ENCODE peak calls at places on chromosomes 16 and 17, in nine cellular contexts. Y is activated effector memory CD4-positive, alpha-beta T cell treated with anti-CD3 and anti-CD28 coated beads, Interleukin-2, amount 50 U/mL, for 16 hours; M is RCC 7860; P is ELR; Z is AG08395; D is stimulated activated CD8-positive, alpha-beta memory T cell treated with anti-CD3 and anti-CD28 coated beads, Interleukin-4, amount 100 ng/mL, for 24 hours; J is ovary; W is H9; F is adipocyte. T is an unnamed sample.

GRCh38 chr16:12609937-12610699 is 193.6 kb downstream of the CPPED1 start:
- DNase-seq in Y (no peak), M (peak; percentile 23), P (no peak), Z (no peak), D (no peak), J (no peak), W (peak; percentile 10), F (peak; percentile 3), T (no peak)

GRCh38 chr17:78890111-78890897 is 12.7 kb downstream of the CEP295NL start:
- DNase-seq in Y (peak; percentile 77), M (no peak), P (no peak), Z (no peak), D (peak; percentile 23), J (no peak), W (no peak), F (no peak), T (peak; percentile 10)

GRCh38 chr17:73369126-73369525 is 57.3 kb upstream of the CDC42EP4 start:
- DNase-seq in Y (no peak), M (no peak), P (no peak), Z (no peak), D (no peak), J (peak; percentile 54), W (no peak), F (no peak), T (no peak)

GRCh38 chr17:56203430-56203829 is 50.2 kb downstream of the ANKFN1 start:
- DNase-seq in Y (no peak), M (peak; percentile 41), P (peak; percentile 33), Z (no peak), D (no peak), J (no peak), W (no peak), F (no peak), T (no peak)

GRCh38 chr17:57762375-57762916 is 17.3 kb upstream of the CCDC182 start:
- DNase-seq in Y (no peak), M (no peak), P (no peak), Z (no peak), D (no peak), J (no peak), W (peak; percentile 53), F (no peak), T (no peak)

GRCh38 chr17:80863626-80864025 is 128.0 kb upstream of the CHMP6 start:
- DNase-seq in Y (no peak), M (no peak), P (no peak), Z (no peak), D (no peak), J (no peak), W (no peak), F (no peak), T (no peak)

GRCh38 chr16:8626946-8627345 is 5.4 kb downstream of the METTL22 start:
- DNase-seq in Y (no peak), M (no peak), P (no peak), Z (no peak), D (no peak), J (no peak), W (no peak), F (no peak), T (no peak)

GRCh38 chr16:57304169-57305061 is 19.9 kb upstream of the PLLP start:
- DNase-seq in Y (no peak), M (peak; percentile 96), P (peak; percentile 53), Z (peak; percentile 29), D (no peak), J (no peak), W (no peak), F (peak; percentile 42), T (no peak)

GRCh38 chr16:20901441-20902112 is 1.0 kb downstream of the LYRM1 start:
- DNase-seq in Y (peak; percentile 64), M (peak; percentile 48), P (peak; percentile 64), Z (peak; percentile 36), D (peak; percentile 1), J (peak; percentile 51), W (peak; percentile 57), F (peak; percentile 80), T (no peak)

GRCh38 chr16:57871457-57871856 is 69.2 kb upstream of the KIFC3 start:
- DNase-seq in Y (no peak), M (peak; percentile 59), P (peak; percentile 94), Z (peak; percentile 72), D (no peak), J (no peak), W (no peak), F (peak; percentile 63), T (no peak)

GRCh38 chr17:78330570-78331224 is 29.2 kb downstream of the SOCS3 start:
- DNase-seq in Y (no peak), M (peak; percentile 70), P (peak; percentile 56), Z (no peak), D (no peak), J (no peak), W (no peak), F (no peak), T (no peak)

GRCh38 chr17:19538095-19539039 is 4.7 kb downstream of the SLC47A1 start:
- DNase-seq in Y (peak; percentile 8), M (no peak), P (no peak), Z (no peak), D (no peak), J (no peak), W (no peak), F (no peak), T (no peak)

GRCh38 chr16:72677662-72678447 is 370.1 kb downstream of the ZFHX3 start:
- DNase-seq in Y (no peak), M (no peak), P (peak; percentile 82), Z (no peak), D (no peak), J (no peak), W (no peak), F (peak; percentile 38), T (no peak)

GRCh38 chr17:79746955-79747507 is 16.3 kb downstream of the ENPP7 start:
- DNase-seq in Y (no peak), M (no peak), P (no peak), Z (no peak), D (no peak), J (no peak), W (peak; percentile 69), F (no peak), T (no peak)

GRCh38 chr16:23504076-23504452 is 6.2 kb downstream of the GGA2 start:
- DNase-seq in Y (no peak), M (peak; percentile 66), P (no peak), Z (peak; percentile 63), D (no peak), J (no peak), W (no peak), F (no peak), T (no peak)

GRCh38 chr17:6591599-6592158 is 35.3 kb upstream of the PITPNM3 start:
- DNase-seq in Y (no peak), M (peak; percentile 95), P (peak; percentile 93), Z (peak; percentile 67), D (no peak), J (no peak), W (no peak), F (peak; percentile 67), T (no peak)

GRCh38 chr16:12262454-12263180 is 286.1 kb downstream of the SNX29 start:
- DNase-seq in Y (no peak), M (no peak), P (no peak), Z (peak; percentile 12), D (no peak), J (no peak), W (no peak), F (no peak), T (no peak)